ENCODE peak calls at places on chromosome 20, in seven cellular contexts. W is dorsolateral prefrontal cortex, C is OCI-LY7, T is SK-N-SH, B is RWPE2, Y is hepatocyte, I is stomach. H is an unnamed sample.

GRCh38 chr20:38550274-38550673 is 30.7 kb upstream of the ADIG start:
- DNase-seq in B (no peak), I (no peak), T (no peak), Y (no peak), W (no peak), C (peak), H (no peak)

GRCh38 chr20:58647814-58648501 is 3.1 kb upstream of the STX16 start:
- DNase-seq in W (no peak), C (no peak), T (no peak), I (no peak), Y (no peak), B (peak), H (peak)

GRCh38 chr20:56234110-56234509 is 14.4 kb upstream of the MC3R start:
- DNase-seq in Y (no peak), C (no peak), I (no peak), T (no peak), W (no peak), B (no peak), H (no peak)

GRCh38 chr20:40254023-40254772 is 434.8 kb downstream of the MAFB start:
- DNase-seq in Y (no peak), W (no peak), B (no peak), T (no peak), I (no peak), C (no peak), H (no peak)

GRCh38 chr20:34580588-34580940 is 22.0 kb downstream of the MAP1LC3A start:
- DNase-seq in I (no peak), B (no peak), W (no peak), T (no peak), C (no peak), Y (no peak), H (no peak)

GRCh38 chr20:20752712-20753111 is 40.3 kb upstream of the RALGAPA2 start:
- DNase-seq in W (no peak), Y (no peak), B (no peak), C (no peak), I (no peak), T (no peak), H (no peak)

GRCh38 chr20:13243826-13244376 is 22.8 kb downstream of the ISM1 start:
- DNase-seq in I (no peak), B (no peak), W (no peak), C (no peak), Y (peak), T (no peak), H (no peak)

GRCh38 chr20:57598060-57598459 is 22.2 kb downstream of the ZBP1 start:
- DNase-seq in C (no peak), W (no peak), T (peak), B (no peak), Y (no peak), I (no peak), H (no peak)

GRCh38 chr20:42635699-42636411 is 553.9 kb downstream of the PTPRT start:
- DNase-seq in I (no peak), W (no peak), Y (no peak), B (no peak), T (no peak), C (no peak), H (no peak)

GRCh38 chr20:13777171-13777601 is 7.5 kb downstream of the ESF1 start:
- DNase-seq in I (no peak), W (no peak), C (no peak), B (no peak), T (no peak), Y (no peak), H (no peak)

GRCh38 chr20:22536141-22536828 is 48.1 kb downstream of the FOXA2 start:
- DNase-seq in W (no peak), C (no peak), T (no peak), Y (no peak), B (no peak), I (no peak), H (no peak)

GRCh38 chr20:2386516-2387179 is 5.9 kb downstream of the TGM6 start:
- DNase-seq in I (no peak), T (no peak), B (no peak), C (no peak), W (no peak), Y (no peak), H (no peak)

GRCh38 chr20:20212675-20213096 is 155.2 kb upstream of the INSM1 start:
- DNase-seq in B (no peak), T (no peak), C (no peak), W (no peak), I (no peak), Y (no peak), H (no peak)

GRCh38 chr20:35695245-35695749 is 3.9 kb downstream of the NFS1 start:
- DNase-seq in B (peak), C (no peak), T (no peak), I (peak), W (no peak), Y (no peak), H (no peak)

GRCh38 chr20:49231461-49231860 is 12.2 kb downstream of the DDX27 start:
- DNase-seq in I (no peak), Y (no peak), C (no peak), B (no peak), T (no peak), W (no peak), H (no peak)

GRCh38 chr20:31740656-31741323 is 1.7 kb downstream of the TPX2 start:
- DNase-seq in B (no peak), Y (no peak), I (no peak), T (no peak), W (no peak), C (no peak), H (no peak)
- H3K4me3 ChIP-seq in B (peak), Y (no peak), I (peak), T (peak), W (no peak), C (peak), H (no peak)

GRCh38 chr20:62516345-62516744 is 40.5 kb upstream of the GATA5 start:
- DNase-seq in I (peak), Y (no peak), T (no peak), C (no peak), W (no peak), B (no peak), H (no peak)
- TF ChIP-seq CTCF in I (no peak), Y (peak), T (no peak), C (no peak), W (no peak), B (peak), H (no peak)

DNA sequence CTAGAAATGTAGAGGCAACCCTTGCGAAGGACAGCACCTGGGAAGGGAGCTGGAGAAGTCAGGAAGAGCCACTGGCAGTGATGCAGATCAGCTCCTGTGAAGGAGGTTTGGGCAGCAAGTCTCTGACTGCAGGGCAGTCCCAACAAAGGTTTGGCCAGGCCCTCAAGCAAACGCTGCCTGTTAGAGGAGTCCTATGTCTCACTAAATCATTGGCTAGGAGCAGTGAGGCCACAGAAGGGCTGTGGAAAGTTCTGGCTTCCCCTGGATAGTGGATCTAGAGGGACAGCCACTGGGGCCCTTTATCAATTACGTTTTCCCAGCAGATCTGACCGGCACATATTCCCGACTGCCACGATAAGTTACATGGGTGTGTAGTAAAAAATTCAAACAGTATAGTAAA is 2.5 kb downstream of the TTPAL start:
- DNase-seq in W (no peak), T (no peak), Y (no peak), B (no peak), C (no peak), I (no peak), H (no peak)
- H3K27ac ChIP-seq in W (no peak), T (no peak), Y (no peak), B (peak), C (no peak), I (no peak), H (peak)

GRCh38 chr20:51427625-51428291 is 114.8 kb downstream of the NFATC2 start:
- DNase-seq in Y (no peak), W (no peak), B (no peak), T (no peak), C (no peak), I (no peak), H (no peak)
- H3K4me3 ChIP-seq in Y (no peak), W (no peak), B (no peak), T (no peak), C (no peak), I (no peak), H (no peak)